ENCODE peak calls at places on chromosomes 3 and 15, in four cellular contexts. B is NT2/D1; W is effector memory CD4-positive, alpha-beta T cell; H is right lobe of liver. P is an unnamed sample.

GRCh38 chr15:94294556-94294955 is 63.2 kb downstream of the MCTP2 start:
- DNase-seq in B (no peak), W (no peak), H (no peak), P (no peak)

GRCh38 chr15:74240002-74240568 is 4.0 kb downstream of the CCDC33 start:
- DNase-seq in B (no peak), W (no peak), H (peak; percentile 94), P (peak; percentile 96)

GRCh38 chr3:65350786-65351476 is 663.1 kb upstream of the ADAMTS9 start:
- DNase-seq in B (no peak), W (no peak), H (no peak), P (no peak)

GRCh38 chr3:100269410-100270217 is 8.8 kb downstream of the TBC1D23 start:
- DNase-seq in B (no peak), W (no peak), H (no peak), P (peak; percentile 33)

GRCh38 chr3:194541483-194541882 is 54.7 kb upstream of the ATP13A3 start:
- DNase-seq in B (no peak), W (no peak), H (no peak), P (no peak)

GRCh38 chr3:13845806-13846205 is 34.1 kb downstream of the WNT7A start:
- DNase-seq in B (no peak), W (no peak), H (no peak), P (no peak)

GRCh38 chr15:68431037-68431791 is 749 bp downstream of the ITGA11 start:
- DNase-seq in B (no peak), W (no peak), H (no peak), P (peak; percentile 9)

GRCh38 chr15:101391981-101392566 is 97.0 kb upstream of the SNRPA1 start:
- DNase-seq in B (no peak), W (no peak), H (peak; percentile 10), P (no peak)

GRCh38 chr3:157098823-157099185 is 61.1 kb downstream of the CCNL1 start:
- DNase-seq in B (no peak), W (no peak), H (no peak), P (no peak)

GRCh38 chr15:39213385-39213840 is 367.5 kb upstream of the THBS1 start:
- DNase-seq in B (peak; percentile 81), W (no peak), H (no peak), P (peak; percentile 68)

GRCh38 chr3:42769477-42770131 is 3.4 kb downstream of the CCDC13 start:
- DNase-seq in B (no peak), W (no peak), H (no peak), P (no peak)

GRCh38 chr3:42771271-42771670 is 1.8 kb downstream of the CCDC13 start:
- DNase-seq in B (no peak), W (no peak), H (no peak), P (no peak)

GRCh38 chr3:42778644-42779043 is 5.6 kb upstream of the CCDC13 start:
- DNase-seq in B (no peak), W (no peak), H (no peak), P (no peak)

GRCh38 chr3:42772670-42773408 is at the start of gene CCDC13:
- DNase-seq in B (peak; percentile 88), W (peak; percentile 65), H (peak; percentile 96), P (peak; percentile 80)

GRCh38 chr3:42773409-42773751 is 327 bp upstream of the CCDC13 start:
- DNase-seq in B (no peak), W (no peak), H (no peak), P (no peak)
- H3K4me3 ChIP-seq in B (peak overlapping the region; percentile 49), W (peak overlapping the region; percentile 54), H (peak overlapping the region; percentile 51), P (peak overlapping the region; percentile 28)

GRCh38 chr3:185653949-185654757 is 68.1 kb downstream of the SENP2 start:
- DNase-seq in B (no peak), W (no peak), H (no peak), P (no peak)
- H3K36me3 ChIP-seq in B (peaks cover 97% of the 10 kb centered on the region), W (no peaks in the 10 kb centered on the region), H (no peaks in the 10 kb centered on the region), P (peaks cover 62% of the 10 kb centered on the region)

GRCh38 chr15:99613887-99614642 is 48.3 kb downstream of the MEF2A start:
- DNase-seq in B (no peak), W (no peak), H (no peak), P (no peak)

GRCh38 chr15:99616129-99616528 is 50.3 kb downstream of the MEF2A start:
- DNase-seq in B (no peak), W (no peak), H (no peak), P (no peak)

GRCh38 chr15:99616773-99617342 is 51.1 kb downstream of the MEF2A start:
- DNase-seq in B (no peak), W (no peak), H (no peak), P (no peak)

GRCh38 chr15:99614749-99615288 is 49.0 kb downstream of the MEF2A start:
- DNase-seq in B (no peak), W (no peak), H (no peak), P (no peak)

DNA sequence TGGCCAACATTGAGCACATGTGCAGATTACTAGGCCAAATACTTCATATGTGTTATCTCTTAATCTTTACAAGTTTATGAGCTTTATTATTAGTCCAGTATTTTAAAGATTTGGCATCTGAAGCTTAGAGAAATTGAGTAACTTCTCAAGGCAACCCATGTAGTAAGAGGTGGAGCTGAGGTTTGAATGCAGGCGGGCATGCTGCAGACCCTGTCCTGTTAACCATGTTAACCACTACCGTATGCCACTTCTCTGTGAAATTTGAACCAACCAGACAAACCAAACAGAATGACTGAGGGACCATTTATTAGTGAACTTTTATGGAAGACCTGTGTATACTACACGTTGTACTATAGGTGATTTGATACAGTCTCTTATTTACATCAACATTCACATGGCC is 49.7 kb downstream of the MEF2A start:
- DNase-seq in B (no peak), W (no peak), H (no peak), P (no peak)
- H3K4me1 ChIP-seq in B (no peaks in the 10 kb centered on the region), W (peaks cover 3% of the 10 kb centered on the region), H (no peaks in the 10 kb centered on the region), P (no peaks in the 10 kb centered on the region)

GRCh38 chr3:56919797-56920195 is 118.0 kb upstream of the ARHGEF3 start:
- DNase-seq in B (no peak), W (no peak), H (no peak), P (no peak)

GRCh38 chr3:56921573-56922571 is 120.1 kb upstream of the ARHGEF3 start:
- DNase-seq in B (no peak), W (no peak), H (no peak), P (no peak)

GRCh38 chr3:56919137-56919796 is 117.5 kb upstream of the ARHGEF3 start:
- DNase-seq in B (no peak), W (no peak), H (no peak), P (no peak)

GRCh38 chr3:56926513-56927282 is 124.9 kb upstream of the ARHGEF3 start:
- DNase-seq in B (no peak), W (no peak), H (no peak), P (no peak)

DNA sequence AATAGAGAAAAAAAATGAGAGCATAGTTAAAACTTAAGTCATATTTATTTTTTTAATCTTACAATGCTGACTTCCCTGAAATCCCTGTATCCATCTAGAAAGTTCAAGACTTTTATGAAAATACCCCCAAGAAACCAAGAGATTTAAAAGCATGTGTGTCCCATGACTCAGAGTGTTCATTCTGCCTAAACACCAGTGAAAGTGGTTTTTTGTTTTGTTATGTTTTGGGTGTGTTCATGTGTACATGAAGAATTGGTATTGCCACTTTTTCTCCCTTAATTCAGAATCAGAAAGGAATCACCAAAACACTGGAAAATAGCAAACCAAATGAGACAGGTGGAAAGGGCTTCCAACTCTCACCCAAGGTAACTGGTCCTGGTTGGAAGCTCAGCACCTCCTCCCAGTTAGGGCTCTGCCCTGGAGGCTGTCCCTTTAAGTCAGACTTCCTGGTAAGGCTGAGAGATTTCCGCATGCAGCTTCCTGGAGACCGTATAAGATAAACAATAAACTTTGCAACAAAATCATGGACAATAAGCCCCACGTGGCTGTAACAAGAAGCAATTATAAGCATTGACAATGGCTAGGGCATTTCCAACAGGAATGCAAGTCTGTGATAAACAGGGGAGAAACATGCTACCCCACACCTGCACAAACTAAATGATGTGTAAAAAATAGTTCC is 121.9 kb upstream of the ARHGEF3 start:
- DNase-seq in B (no peak), W (peak; percentile 49), H (no peak), P (peak; percentile 27)
- H3K4me3 ChIP-seq in B (no peak overlapping the region), W (no peak overlapping the region), H (no peak overlapping the region), P (no peak overlapping the region)

DNA sequence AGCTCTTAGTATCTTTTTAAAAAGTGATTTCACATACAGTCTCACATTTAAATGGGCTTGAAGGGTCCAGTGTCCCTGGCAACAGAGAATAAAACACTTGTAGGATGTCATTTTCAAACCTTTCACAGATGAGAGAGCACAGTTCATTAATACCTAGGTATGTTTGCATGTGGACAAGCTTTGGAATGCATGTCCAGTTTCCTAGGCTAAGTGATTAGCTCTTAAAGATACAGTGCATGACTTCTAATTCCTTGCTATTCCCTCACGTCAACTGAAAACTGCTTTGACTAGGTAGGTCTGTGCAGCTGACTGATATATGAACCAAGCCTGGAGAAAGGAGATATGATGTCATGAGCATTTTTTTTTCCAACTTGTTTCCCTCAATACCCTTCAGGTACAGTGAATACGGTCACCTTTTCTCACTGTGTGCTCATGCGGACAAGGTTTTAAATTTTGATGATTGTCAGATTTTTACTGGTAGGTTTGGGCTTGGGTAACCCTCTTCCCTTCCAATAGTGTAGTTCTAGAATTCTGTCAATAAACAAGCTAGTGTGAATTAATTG is 41.6 kb upstream of the TASOR start:
- DNase-seq in B (no peak), W (no peak), H (no peak), P (no peak)
- H3K36me3 ChIP-seq in B (peaks cover 10% of the 10 kb centered on the region), W (peaks cover 36% of the 10 kb centered on the region), H (no peaks in the 10 kb centered on the region), P (no peaks in the 10 kb centered on the region)

GRCh38 chr3:16504692-16505091 is 8.8 kb downstream of the RFTN1 start:
- DNase-seq in B (no peak), W (no peak), H (no peak), P (no peak)
- H3K4me1 ChIP-seq in B (no peaks in the 10 kb centered on the region), W (peaks cover 11% of the 10 kb centered on the region), H (no peaks in the 10 kb centered on the region), P (no peaks in the 10 kb centered on the region)

DNA sequence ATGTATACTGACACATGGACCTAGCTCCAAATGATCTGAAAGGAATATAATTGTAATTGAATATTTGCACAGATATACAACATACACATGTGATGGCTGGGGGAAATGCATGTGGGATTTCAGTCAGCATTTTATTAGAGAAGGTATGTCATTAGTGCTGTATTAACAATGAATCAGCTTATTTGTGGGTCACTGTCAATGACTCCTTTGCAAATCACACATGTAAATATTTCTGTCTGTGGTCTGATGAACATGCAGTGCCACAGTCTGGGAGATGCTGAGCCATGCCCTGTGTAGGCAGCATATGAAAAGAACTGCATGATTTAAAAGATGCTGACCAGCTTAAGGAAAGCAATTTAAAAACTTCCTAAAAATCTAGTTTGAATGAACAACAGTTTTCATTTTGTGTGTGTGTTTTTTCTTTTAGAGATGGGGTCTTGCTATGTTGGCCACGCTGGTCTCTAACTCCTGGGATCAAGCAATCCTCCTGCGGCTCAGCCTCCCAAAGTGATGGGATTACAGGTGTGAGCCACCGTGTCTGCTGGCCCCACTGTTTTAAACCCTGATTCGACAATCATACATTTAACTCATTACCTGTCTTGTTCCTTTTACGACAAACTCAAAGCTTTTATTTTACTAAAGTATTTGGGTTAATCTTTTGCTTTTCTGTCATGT is 808 bp upstream of the B3GNT5 start:
- DNase-seq in B (no peak), W (no peak), H (no peak), P (no peak)
- H3K4me3 ChIP-seq in B (no peak overlapping the region), W (no peak overlapping the region), H (no peak overlapping the region), P (peak overlapping the region; percentile 79)

GRCh38 chr3:52456800-52457183 is 1.4 kb downstream of the NISCH start:
- DNase-seq in B (no peak), W (no peak), H (no peak), P (no peak)

GRCh38 chr3:52458031-52458760 is 2.8 kb downstream of the NISCH start:
- DNase-seq in B (no peak), W (no peak), H (no peak), P (no peak)

GRCh38 chr3:52463420-52463819 is 8.0 kb downstream of the NISCH start:
- DNase-seq in B (no peak), W (no peak), H (no peak), P (no peak)

GRCh38 chr3:52458770-52459540 is 3.6 kb downstream of the NISCH start:
- DNase-seq in B (no peak), W (no peak), H (no peak), P (no peak)

GRCh38 chr3:52461874-52462273 is 6.5 kb downstream of the NISCH start:
- DNase-seq in B (no peak), W (no peak), H (no peak), P (no peak)
- H3K36me3 ChIP-seq in B (peaks cover 93% of the 10 kb centered on the region), W (peaks cover 36% of the 10 kb centered on the region), H (peaks cover 7% of the 10 kb centered on the region), P (peaks cover 75% of the 10 kb centered on the region)